ENCODE peak calls at places on chromosome 6, in eight cellular contexts. C, H, Y, S, B, K, I and G are unnamed samples.

GRCh38 chr6:138958595-138958994 is 29.5 kb downstream of the REPS1 start:
- DNase-seq in C (no peak), H (no peak), Y (no peak), S (no peak), B (no peak), K (no peak), I (no peak), G (no peak)

GRCh38 chr6:30836431-30836866 is 47.9 kb upstream of the DDR1 start:
- DNase-seq in C (no peak), H (no peak), Y (no peak), S (no peak), B (no peak), K (no peak), I (no peak), G (peak)

GRCh38 chr6:74741608-74742007 is 464.2 kb downstream of the COL12A1 start:
- DNase-seq in C (no peak), H (no peak), Y (no peak), S (no peak), B (no peak), K (no peak), I (no peak), G (no peak)

GRCh38 chr6:44712353-44713147 is 325.0 kb downstream of the CDC5L start:
- DNase-seq in C (no peak), H (no peak), Y (no peak), S (no peak), B (no peak), K (no peak), I (no peak), G (no peak)

GRCh38 chr6:64049736-64050135 is 414.1 kb downstream of the PHF3 start:
- DNase-seq in C (no peak), H (no peak), Y (no peak), S (no peak), B (no peak), K (no peak), I (no peak), G (no peak)

GRCh38 chr6:139530551-139530950 is 156.1 kb upstream of the CITED2 start:
- DNase-seq in C (no peak), H (no peak), Y (no peak), S (no peak), B (no peak), K (no peak), I (no peak), G (no peak)

GRCh38 chr6:33696538-33697518 is 14.7 kb downstream of the UQCC2 start:
- DNase-seq in C (no peak), H (no peak), Y (no peak), S (no peak), B (peak), K (peak), I (peak), G (no peak)

GRCh38 chr6:97440590-97441176 is 157.7 kb upstream of the MMS22L start:
- DNase-seq in C (peak), H (peak), Y (no peak), S (no peak), B (no peak), K (no peak), I (no peak), G (no peak)

GRCh38 chr6:151069641-151070040 is 170.1 kb upstream of the AKAP12 start:
- DNase-seq in C (no peak), H (no peak), Y (no peak), S (no peak), B (no peak), K (no peak), I (no peak), G (no peak)

GRCh38 chr6:105209950-105210706 is 30.3 kb upstream of the POPDC3 start:
- DNase-seq in C (no peak), H (peak), Y (no peak), S (no peak), B (no peak), K (no peak), I (no peak), G (no peak)

GRCh38 chr6:53611342-53611741 is 54.2 kb downstream of the KLHL31 start:
- DNase-seq in C (no peak), H (no peak), Y (no peak), S (no peak), B (no peak), K (no peak), I (no peak), G (no peak)

GRCh38 chr6:4319992-4320683 is 184.8 kb upstream of the ECI2 start:
- DNase-seq in C (no peak), H (no peak), Y (no peak), S (no peak), B (no peak), K (no peak), I (no peak), G (no peak)

GRCh38 chr6:125157725-125158124 is 4.2 kb downstream of the TPD52L1 start:
- DNase-seq in C (no peak), H (no peak), Y (no peak), S (no peak), B (no peak), K (no peak), I (no peak), G (no peak)

GRCh38 chr6:69343856-69344255 is 453.0 kb downstream of the LMBRD1 start:
- DNase-seq in C (no peak), H (peak), Y (no peak), S (no peak), B (no peak), K (no peak), I (no peak), G (no peak)

GRCh38 chr6:138970856-138971425 is 17.1 kb downstream of the REPS1 start:
- DNase-seq in C (no peak), H (no peak), Y (no peak), S (no peak), B (no peak), K (no peak), I (no peak), G (no peak)

GRCh38 chr6:33987531-33988021 is 158.3 kb downstream of the GRM4 start:
- DNase-seq in C (no peak), H (no peak), Y (no peak), S (no peak), B (no peak), K (no peak), I (no peak), G (no peak)

GRCh38 chr6:63504777-63505384 is 67.4 kb upstream of the LOC128125822 start:
- DNase-seq in C (no peak), H (no peak), Y (no peak), S (no peak), B (no peak), K (no peak), I (no peak), G (no peak)

GRCh38 chr6:134249759-134250602 is 67.9 kb downstream of the SGK1 start:
- DNase-seq in C (no peak), H (no peak), Y (no peak), S (no peak), B (no peak), K (no peak), I (no peak), G (no peak)

GRCh38 chr6:28725890-28726348 is 197.9 kb downstream of the TRIM27 start:
- DNase-seq in C (no peak), H (no peak), Y (no peak), S (no peak), B (no peak), K (no peak), I (no peak), G (no peak)

GRCh38 chr6:148445620-148446019 is 103.0 kb downstream of the SASH1 start:
- DNase-seq in C (no peak), H (no peak), Y (no peak), S (no peak), B (no peak), K (no peak), I (no peak), G (no peak)

GRCh38 chr6:37239950-37240713 is 17.4 kb upstream of the TBC1D22B start:
- DNase-seq in C (no peak), H (peak), Y (peak), S (peak), B (peak), K (peak), I (peak), G (peak)

GRCh38 chr6:105896821-105897095 is 189.4 kb upstream of the PRDM1 start:
- DNase-seq in C (no peak), H (no peak), Y (no peak), S (no peak), B (no peak), K (no peak), I (no peak), G (no peak)

GRCh38 chr6:1613631-1614447 is 4.1 kb downstream of the FOXC1 start:
- DNase-seq in C (no peak), H (no peak), Y (no peak), S (no peak), B (no peak), K (no peak), I (no peak), G (no peak)

GRCh38 chr6:5213851-5214507 is 46.8 kb downstream of the LYRM4 start:
- DNase-seq in C (no peak), H (no peak), Y (no peak), S (no peak), B (no peak), K (no peak), I (no peak), G (no peak)

GRCh38 chr6:158596861-158597260 is 37.0 kb downstream of the TMEM181 start:
- DNase-seq in C (no peak), H (no peak), Y (no peak), S (no peak), B (no peak), K (no peak), I (no peak), G (no peak)